ENCODE peak calls at places on chromosomes 5 and 9, in four cellular contexts. One of them, this sample, is unnamed.

GRCh38 chr5:118224546-118224945 is 763.8 kb downstream of the DTWD2 start:
- DNase-seq in WTC11: no peak
- DNase-seq in HepG2: no peak
- DNase-seq in K562: no peak
- DNase-seq in this sample: no peak

GRCh38 chr5:89204766-89205165 is 321.8 kb upstream of the MEF2C start:
- DNase-seq in WTC11: no peak
- DNase-seq in HepG2: no peak
- DNase-seq in K562: no peak
- DNase-seq in this sample: no peak

GRCh38 chr9:99307846-99308245 is 85.8 kb downstream of the SEC61B start:
- DNase-seq in WTC11: no peak
- DNase-seq in HepG2: no peak
- DNase-seq in K562: no peak
- DNase-seq in this sample: no peak

GRCh38 chr9:129240581-129241211 is 62.6 kb upstream of the IER5L start:
- DNase-seq in WTC11: no peak
- DNase-seq in HepG2: no peak
- DNase-seq in K562: no peak
- DNase-seq in this sample: no peak

GRCh38 chr5:139574641-139575312 is 13.6 kb downstream of the UBE2D2 start:
- DNase-seq in WTC11: no peak
- DNase-seq in HepG2: peak
- DNase-seq in K562: peak
- DNase-seq in this sample: peak

GRCh38 chr9:70110194-70111041 is 66.8 kb downstream of the MAMDC2 start:
- DNase-seq in WTC11: no peak
- DNase-seq in HepG2: no peak
- DNase-seq in K562: no peak
- DNase-seq in this sample: no peak

GRCh38 chr5:116573279-116573616 is 1.4 kb downstream of the SEMA6A start:
- DNase-seq in WTC11: peak
- DNase-seq in HepG2: no peak
- DNase-seq in K562: no peak
- DNase-seq in this sample: peak

GRCh38 chr9:29285818-29286217 is 1712.5 kb upstream of the C9orf72 start:
- DNase-seq in WTC11: no peak
- DNase-seq in HepG2: no peak
- DNase-seq in K562: no peak
- DNase-seq in this sample: no peak

GRCh38 chr5:172175263-172175719 is 12.7 kb downstream of the STK10 start:
- DNase-seq in WTC11: no peak
- DNase-seq in HepG2: peak
- DNase-seq in K562: peak
- DNase-seq in this sample: no peak

GRCh38 chr5:110008131-110008530 is 318.4 kb downstream of the MAN2A1 start:
- DNase-seq in WTC11: no peak
- DNase-seq in HepG2: no peak
- DNase-seq in K562: no peak
- DNase-seq in this sample: no peak

GRCh38 chr5:178801021-178801420 is 58.7 kb upstream of the ZNF354B start:
- DNase-seq in WTC11: no peak
- DNase-seq in HepG2: no peak
- DNase-seq in K562: no peak
- DNase-seq in this sample: no peak

GRCh38 chr5:96741075-96741474 is 66.7 kb downstream of the ERAP1 start:
- DNase-seq in WTC11: no peak
- DNase-seq in HepG2: no peak
- DNase-seq in K562: no peak
- DNase-seq in this sample: no peak

GRCh38 chr5:16593013-16593412 is 23.8 kb downstream of the RETREG1 start:
- DNase-seq in WTC11: no peak
- DNase-seq in HepG2: no peak
- DNase-seq in K562: no peak
- DNase-seq in this sample: no peak

GRCh38 chr9:79988126-79988525 is 416.4 kb downstream of the TLE4 start:
- DNase-seq in WTC11: no peak
- DNase-seq in HepG2: no peak
- DNase-seq in K562: no peak
- DNase-seq in this sample: no peak

GRCh38 chr5:13976867-13977479 is 32.5 kb upstream of the DNAH5 start:
- DNase-seq in WTC11: no peak
- DNase-seq in HepG2: peak
- DNase-seq in K562: peak
- DNase-seq in this sample: peak

GRCh38 chr9:22053178-22053577 is 44.1 kb upstream of the CDKN2B start:
- DNase-seq in WTC11: no peak
- DNase-seq in HepG2: no peak
- DNase-seq in K562: no peak
- DNase-seq in this sample: no peak

GRCh38 chr5:122385786-122386185 is 73.7 kb downstream of the SNCAIP start:
- DNase-seq in WTC11: no peak
- DNase-seq in HepG2: no peak
- DNase-seq in K562: no peak
- DNase-seq in this sample: no peak

GRCh38 chr5:95907740-95908706 is 53.6 kb downstream of the ELL2 start:
- DNase-seq in WTC11: no peak
- DNase-seq in HepG2: no peak
- DNase-seq in K562: no peak
- DNase-seq in this sample: no peak

GRCh38 chr5:131634666-131634995 is 398 bp downstream of the RAPGEF6 start:
- DNase-seq in WTC11: peak
- DNase-seq in HepG2: peak
- DNase-seq in K562: no peak
- DNase-seq in this sample: peak

GRCh38 chr5:139689631-139690384 is 41.7 kb downstream of the CXXC5 start:
- DNase-seq in WTC11: peak
- DNase-seq in HepG2: no peak
- DNase-seq in K562: peak
- DNase-seq in this sample: no peak

GRCh38 chr5:43389679-43390329 is 22.4 kb downstream of the CCL28 start:
- DNase-seq in WTC11: peak
- DNase-seq in HepG2: peak
- DNase-seq in K562: peak
- DNase-seq in this sample: peak

GRCh38 chr5:159430361-159431018 is 100.2 kb upstream of the IL12B start:
- DNase-seq in WTC11: no peak
- DNase-seq in HepG2: no peak
- DNase-seq in K562: no peak
- DNase-seq in this sample: no peak

GRCh38 chr5:83715316-83716060 is 5.2 kb downstream of the HAPLN1 start:
- DNase-seq in WTC11: no peak
- DNase-seq in HepG2: no peak
- DNase-seq in K562: no peak
- DNase-seq in this sample: no peak

GRCh38 chr5:140174472-140175366 is at the start of gene CYSTM1:
- DNase-seq in WTC11: peak
- DNase-seq in HepG2: peak
- DNase-seq in K562: peak
- DNase-seq in this sample: peak

GRCh38 chr5:172078726-172079345 is 72.4 kb upstream of the FBXW11 start:
- DNase-seq in WTC11: no peak
- DNase-seq in HepG2: no peak
- DNase-seq in K562: no peak
- DNase-seq in this sample: no peak

GRCh38 chr9:100206899-100207298 is 107.9 kb downstream of the INVS start:
- DNase-seq in WTC11: no peak
- DNase-seq in HepG2: no peak
- DNase-seq in K562: no peak
- DNase-seq in this sample: no peak

GRCh38 chr5:41681820-41682219 is 171.4 kb upstream of the PLCXD3 start:
- DNase-seq in WTC11: no peak
- DNase-seq in HepG2: no peak
- DNase-seq in K562: no peak
- DNase-seq in this sample: no peak

GRCh38 chr5:131710391-131710790 is 75.4 kb upstream of the RAPGEF6 start:
- DNase-seq in WTC11: no peak
- DNase-seq in HepG2: no peak
- DNase-seq in K562: no peak
- DNase-seq in this sample: no peak

GRCh38 chr5:53479656-53480473 is 564 bp upstream of the FST start:
- DNase-seq in WTC11: peak
- DNase-seq in HepG2: peak
- DNase-seq in K562: peak
- DNase-seq in this sample: peak

GRCh38 chr5:10913181-10913810 is 152.3 kb upstream of the DAP start:
- DNase-seq in WTC11: no peak
- DNase-seq in HepG2: no peak
- DNase-seq in K562: no peak
- DNase-seq in this sample: no peak

GRCh38 chr9:3508531-3509374 is 17.0 kb downstream of the RFX3 start:
- DNase-seq in WTC11: no peak
- DNase-seq in HepG2: no peak
- DNase-seq in K562: no peak
- DNase-seq in this sample: peak

GRCh38 chr5:35857606-35858205 is 1.0 kb downstream of the IL7R start:
- DNase-seq in WTC11: no peak
- DNase-seq in HepG2: no peak
- DNase-seq in K562: no peak
- DNase-seq in this sample: no peak

GRCh38 chr5:81167078-81167477 is 66.0 kb upstream of the CKMT2 start:
- DNase-seq in WTC11: no peak
- DNase-seq in HepG2: no peak
- DNase-seq in K562: no peak
- DNase-seq in this sample: no peak

GRCh38 chr9:118896356-118897000 is 472.8 kb downstream of the BRINP1 start:
- DNase-seq in WTC11: no peak
- DNase-seq in HepG2: no peak
- DNase-seq in K562: no peak
- DNase-seq in this sample: no peak

GRCh38 chr9:3793363-3793762 is 267.6 kb upstream of the RFX3 start:
- DNase-seq in WTC11: no peak
- DNase-seq in HepG2: no peak
- DNase-seq in K562: no peak
- DNase-seq in this sample: no peak

GRCh38 chr9:18362901-18363685 is 110.9 kb upstream of the ADAMTSL1 start:
- DNase-seq in WTC11: no peak
- DNase-seq in HepG2: no peak
- DNase-seq in K562: no peak
- DNase-seq in this sample: no peak

GRCh38 chr9:130331573-130331972 is 66.0 kb downstream of the HMCN2 start:
- DNase-seq in WTC11: no peak
- DNase-seq in HepG2: no peak
- DNase-seq in K562: no peak
- DNase-seq in this sample: no peak

GRCh38 chr5:174317261-174317894 is 271.9 kb downstream of the NSG2 start:
- DNase-seq in WTC11: peak
- DNase-seq in HepG2: peak
- DNase-seq in K562: peak
- DNase-seq in this sample: peak

DNA sequence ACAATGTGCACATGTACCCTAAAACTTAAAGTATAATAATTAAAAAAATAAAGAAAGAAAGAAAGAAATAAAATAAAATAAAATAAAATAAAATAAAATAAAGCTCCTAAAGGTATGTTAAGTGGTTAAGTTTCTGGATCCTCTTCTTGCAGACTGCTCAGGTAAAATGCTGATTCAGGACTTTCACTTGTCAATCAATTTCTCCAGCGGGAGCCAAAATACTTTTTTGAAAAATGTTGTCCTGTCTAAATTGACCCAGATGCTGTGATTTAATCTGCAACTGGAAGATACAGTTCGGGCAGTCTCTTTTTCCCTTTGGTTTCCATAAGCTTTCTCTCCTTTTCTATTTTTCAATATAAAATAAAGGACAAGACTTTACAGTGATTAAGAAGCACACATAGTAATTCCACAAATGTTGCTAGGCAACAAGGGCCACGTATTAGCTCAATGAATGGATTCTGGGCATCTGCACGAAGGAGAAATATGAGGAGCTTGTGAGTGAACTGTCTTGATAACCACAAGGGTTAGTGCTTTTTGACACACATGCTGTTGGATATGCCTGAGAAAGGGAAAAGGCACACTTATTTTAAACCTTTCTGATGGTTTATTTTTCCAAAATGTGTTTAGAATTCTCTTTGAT is 38.6 kb downstream of the HTR4 start:
- DNase-seq in WTC11: no peak
- DNase-seq in HepG2: no peak
- DNase-seq in K562: no peak
- DNase-seq in this sample: no peak
- TF ChIP-seq SP1 in WTC11: no peak
- TF ChIP-seq SP1 in HepG2: no peak
- TF ChIP-seq SP1 in K562: no peak
- TF ChIP-seq SP1 in this sample: no peak

GRCh38 chr9:133644968-133645765 is 9.0 kb downstream of the DBH start:
- DNase-seq in WTC11: no peak
- DNase-seq in HepG2: no peak
- DNase-seq in K562: no peak
- DNase-seq in this sample: no peak
- TF ChIP-seq ELF4 in WTC11: no peak
- TF ChIP-seq ELF4 in HepG2: no peak
- TF ChIP-seq ELF4 in K562: no peak
- TF ChIP-seq ELF4 in this sample: no peak

DNA sequence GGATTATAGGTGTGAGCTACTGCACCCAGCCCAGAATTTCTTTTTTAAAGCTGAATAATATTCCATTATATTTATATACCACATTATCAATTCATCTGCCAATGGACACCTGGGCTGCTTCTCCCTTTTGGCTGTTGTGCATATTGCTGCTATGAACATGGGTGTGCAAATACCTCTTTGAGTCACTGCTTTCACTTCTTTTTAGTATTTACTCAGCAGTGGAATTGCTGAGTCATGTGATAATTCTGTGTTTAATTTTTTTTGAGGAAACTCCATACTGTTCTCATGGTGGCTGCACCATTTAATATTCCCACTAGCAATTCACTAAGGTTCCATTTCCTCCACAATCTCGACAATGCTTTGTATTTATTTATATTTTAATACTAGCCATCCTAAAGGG is 36.1 kb upstream of the KIF4B start:
- DNase-seq in WTC11: no peak
- DNase-seq in HepG2: peak
- DNase-seq in K562: no peak
- DNase-seq in this sample: no peak
- TF ChIP-seq SP1 in WTC11: no peak
- TF ChIP-seq SP1 in HepG2: no peak
- TF ChIP-seq SP1 in K562: no peak
- TF ChIP-seq SP1 in this sample: no peak

GRCh38 chr9:86126998-86127972 is 27.9 kb upstream of the GOLM1 start:
- DNase-seq in WTC11: peak
- DNase-seq in HepG2: peak
- DNase-seq in K562: peak
- DNase-seq in this sample: peak
- TF ChIP-seq ELF4 in WTC11: no peak
- TF ChIP-seq ELF4 in HepG2: no peak
- TF ChIP-seq ELF4 in K562: no peak
- TF ChIP-seq ELF4 in this sample: no peak

DNA sequence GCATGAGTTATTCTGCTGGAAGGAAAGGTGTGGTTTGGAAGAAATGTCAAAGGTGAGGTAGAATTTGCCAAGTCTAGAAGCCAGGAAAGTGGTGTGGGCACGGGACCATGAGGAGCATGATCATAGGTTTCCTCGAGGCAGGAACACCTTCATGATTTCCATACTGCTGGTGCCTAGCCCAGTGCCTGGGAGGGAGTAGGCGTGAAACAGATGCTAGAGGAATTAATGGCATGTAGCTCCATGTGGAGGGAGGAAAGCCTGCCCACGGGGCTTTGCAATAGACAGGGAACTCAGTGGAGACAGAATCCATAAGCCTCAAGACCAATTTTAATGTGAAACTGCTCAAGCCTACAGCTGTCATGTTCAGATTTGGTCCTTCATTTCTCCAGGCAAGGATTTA is 35.1 kb downstream of the TTLL11 start:
- DNase-seq in WTC11: no peak
- DNase-seq in HepG2: no peak
- DNase-seq in K562: no peak
- DNase-seq in this sample: no peak
- TF ChIP-seq SP1 in WTC11: no peak
- TF ChIP-seq SP1 in HepG2: no peak
- TF ChIP-seq SP1 in K562: no peak
- TF ChIP-seq SP1 in this sample: no peak

This sample was measured in HEK293T.